ENCODE peak calls at places on chromosomes 16 and 17, in four cellular contexts. F is mesendoderm, T is NCI-H345, A is HEK293T. E is an unnamed sample.

GRCh38 chr17:43608313-43608712 is 53.4 kb downstream of the MEOX1 start:
- DNase-seq in F (peak), T (no peak), A (no peak), E (no peak)

GRCh38 chr17:28497931-28498330 is 8.2 kb upstream of the FOXN1 start:
- DNase-seq in F (peak), T (peak), A (no peak), E (no peak)

GRCh38 chr16:63473710-63474109 is 1437.5 kb upstream of the CDH8 start:
- DNase-seq in F (no peak), T (no peak), A (no peak), E (no peak)

GRCh38 chr16:25855818-25856217 is 164.1 kb downstream of the HS3ST4 start:
- DNase-seq in F (peak), T (no peak), A (no peak), E (no peak)

GRCh38 chr17:59361916-59362810 is 30.7 kb downstream of the YPEL2 start:
- DNase-seq in F (no peak), T (peak), A (no peak), E (no peak)

GRCh38 chr17:7283471-7284216 is 2.1 kb downstream of the SLC2A4 start:
- DNase-seq in F (no peak), T (no peak), A (no peak), E (no peak)

GRCh38 chr16:11682655-11683096 is 14.4 kb downstream of the SNN start:
- DNase-seq in F (no peak), T (no peak), A (no peak), E (no peak)

GRCh38 chr17:64240741-64241347 is 22.2 kb downstream of the TEX2 start:
- DNase-seq in F (peak), T (no peak), A (no peak), E (no peak)

GRCh38 chr17:58487589-58488427 is at the start of gene HSF5:
- DNase-seq in F (no peak), T (no peak), A (no peak), E (no peak)

GRCh38 chr16:74083582-74083981 is 213.0 kb upstream of the PSMD7 start:
- DNase-seq in F (no peak), T (no peak), A (no peak), E (no peak)

GRCh38 chr17:15941781-15942180 is 3.1 kb upstream of the ADORA2B start:
- DNase-seq in F (no peak), T (no peak), A (no peak), E (no peak)

E was measured in HCT116.